ENCODE peak calls at places on chromosomes 7 and 10, in six cellular contexts. L is CD8-positive, alpha-beta memory T cell; G is endodermal cell; M is psoas muscle; B is MM.1S; Z is CD4-positive, alpha-beta memory T cell. K is an unnamed sample.

GRCh38 chr7:3033136-3033535 is 10.5 kb downstream of the CARD11 start:
- DNase-seq in L (no peak), M (no peak), B (no peak), G (no peak), Z (no peak), K (no peak)

GRCh38 chr10:88162852-88163251 is 299.4 kb downstream of the PTEN start:
- DNase-seq in L (no peak), B (no peak), M (no peak), G (no peak), Z (no peak), K (no peak)

GRCh38 chr7:133887459-133887858 is 239.7 kb upstream of the LRGUK start:
- DNase-seq in G (no peak), Z (no peak), B (no peak), M (no peak), L (no peak), K (no peak)

GRCh38 chr7:71625534-71625933 is 493.6 kb downstream of the GALNT17 start:
- DNase-seq in L (no peak), M (no peak), Z (no peak), B (no peak), G (no peak), K (no peak)

GRCh38 chr10:69988094-69988493 is 64.6 kb upstream of the MACROH2A2 start:
- DNase-seq in G (no peak), L (no peak), Z (no peak), B (no peak), M (no peak), K (no peak)

GRCh38 chr10:77159538-77160110 is 478.0 kb downstream of the KCNMA1 start:
- DNase-seq in L (no peak), G (no peak), Z (no peak), M (no peak), B (no peak), K (no peak)

GRCh38 chr10:14032406-14032998 is 298.2 kb downstream of the FRMD4A start:
- DNase-seq in L (peak), G (peak), Z (no peak), M (no peak), B (no peak), K (peak)

GRCh38 chr10:15813415-15813814 is 46.9 kb downstream of the MINDY3 start:
- DNase-seq in B (no peak), Z (no peak), M (no peak), G (no peak), L (no peak), K (no peak)

GRCh38 chr7:145398758-145399157 is 562.9 kb upstream of the TPK1 start:
- DNase-seq in B (no peak), Z (no peak), G (no peak), L (no peak), M (no peak), K (no peak)

GRCh38 chr7:130352335-130353074 is 7.9 kb downstream of the CPA5 start:
- DNase-seq in L (no peak), G (no peak), Z (no peak), M (no peak), B (no peak), K (no peak)

GRCh38 chr10:5071411-5072198 is 22.6 kb upstream of the AKR1C3 start:
- DNase-seq in B (no peak), Z (no peak), M (peak), G (peak), L (no peak), K (no peak)

GRCh38 chr10:3516626-3517255 is 268.3 kb downstream of the KLF6 start:
- DNase-seq in G (no peak), Z (no peak), M (no peak), B (no peak), L (no peak), K (no peak)

GRCh38 chr10:34721201-34721840 is 93.8 kb downstream of the PARD3 start:
- DNase-seq in L (no peak), G (no peak), B (peak), Z (no peak), M (no peak), K (no peak)

GRCh38 chr10:29794776-29795635 is 160.2 kb upstream of the SVIL start:
- DNase-seq in B (no peak), Z (no peak), L (no peak), G (no peak), M (no peak), K (no peak)

GRCh38 chr7:80916770-80917681 is 1.8 kb downstream of the SEMA3C start:
- DNase-seq in Z (no peak), M (no peak), G (no peak), B (no peak), L (no peak), K (no peak)

GRCh38 chr10:5619366-5620211 is 46.8 kb downstream of the ASB13 start:
- DNase-seq in M (no peak), Z (no peak), B (no peak), L (no peak), G (no peak), K (no peak)

GRCh38 chr7:127850195-127850594 is 181.0 kb downstream of the LRRC4 start:
- DNase-seq in Z (no peak), G (no peak), B (no peak), M (no peak), L (no peak), K (no peak)

GRCh38 chr10:130711072-130711471 is 574.9 kb downstream of the GLRX3 start:
- DNase-seq in M (no peak), G (no peak), Z (no peak), B (peak), L (no peak), K (no peak)

GRCh38 chr7:116512524-116513188 is 12.2 kb upstream of the CAV1 start:
- DNase-seq in G (no peak), B (no peak), M (no peak), L (no peak), Z (no peak), K (no peak)

GRCh38 chr7:30710669-30711068 is 28.4 kb upstream of the CRHR2 start:
- DNase-seq in G (no peak), L (no peak), B (no peak), Z (no peak), M (peak), K (no peak)

GRCh38 chr10:130403153-130403890 is 267.1 kb downstream of the GLRX3 start:
- DNase-seq in M (no peak), G (peak), L (no peak), Z (no peak), B (no peak), K (no peak)

GRCh38 chr7:121558288-121558687 is 162.2 kb upstream of the FAM3C start:
- DNase-seq in Z (no peak), L (no peak), G (no peak), B (no peak), M (no peak), K (no peak)

GRCh38 chr7:68706291-68706690 is 892.0 kb upstream of the AUTS2 start:
- DNase-seq in M (no peak), G (no peak), B (peak), L (no peak), Z (no peak), K (no peak)

GRCh38 chr10:25101466-25101865 is 73.3 kb upstream of the GPR158 start:
- DNase-seq in G (no peak), L (no peak), B (no peak), M (no peak), Z (no peak), K (no peak)

GRCh38 chr10:27240891-27241639 is 468 bp upstream of the ACBD5 start:
- DNase-seq in Z (peak), M (no peak), B (peak), G (peak), L (peak), K (peak)

GRCh38 chr10:60957667-60958221 is 13.8 kb upstream of the RHOBTB1 start:
- DNase-seq in Z (no peak), M (no peak), B (no peak), G (no peak), L (no peak), K (no peak)

GRCh38 chr7:877312-878232 is 1.2 kb downstream of the GET4 start:
- DNase-seq in G (peak), L (no peak), Z (no peak), B (no peak), M (no peak), K (peak)

GRCh38 chr7:139481364-139481763 is 2.1 kb downstream of the KLRG2 start:
- DNase-seq in M (no peak), Z (no peak), B (no peak), L (no peak), G (peak), K (no peak)

GRCh38 chr10:29377333-29377961 is 88.6 kb downstream of the LYZL1 start:
- DNase-seq in L (peak), G (peak), Z (no peak), M (no peak), B (no peak), K (peak)

GRCh38 chr7:104137971-104138370 is 69.8 kb downstream of the ORC5 start:
- DNase-seq in G (peak), B (no peak), Z (no peak), M (no peak), L (no peak), K (no peak)
- H3K27ac ChIP-seq in G (no peak), B (no peak), Z (no peak), M (no peak), L (no peak), K (no peak)

GRCh38 chr7:91128574-91129348 is 135.5 kb upstream of the FZD1 start:
- DNase-seq in Z (no peak), M (no peak), B (no peak), G (peak), L (no peak), K (no peak)

GRCh38 chr7:91126762-91127161 is 137.5 kb upstream of the FZD1 start:
- DNase-seq in G (peak), L (no peak), Z (no peak), B (no peak), M (no peak), K (no peak)

DNA sequence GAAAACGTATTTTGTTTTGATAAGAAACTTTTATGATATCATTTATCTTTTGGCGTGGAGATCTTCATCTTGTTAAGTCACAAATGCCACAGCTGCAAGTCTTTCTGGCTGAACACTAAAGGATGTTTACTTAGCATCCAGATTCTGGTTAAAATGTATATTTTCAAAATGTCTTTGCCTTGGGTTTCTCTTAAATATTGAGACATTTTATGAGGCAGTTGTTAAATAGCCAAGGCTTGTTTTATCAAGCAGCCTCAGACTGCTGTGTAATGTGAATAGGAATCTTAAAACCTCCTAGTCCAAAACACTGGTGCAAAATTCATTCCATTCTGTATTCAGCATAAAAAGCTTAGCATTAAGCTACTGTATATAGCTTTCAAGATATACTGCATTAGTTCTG is 136.3 kb upstream of the FZD1 start:
- DNase-seq in G (no peak), M (no peak), B (no peak), Z (no peak), L (no peak), K (no peak)
- H3K27ac ChIP-seq in G (no peak), M (no peak), B (no peak), Z (no peak), L (no peak), K (no peak)

DNA sequence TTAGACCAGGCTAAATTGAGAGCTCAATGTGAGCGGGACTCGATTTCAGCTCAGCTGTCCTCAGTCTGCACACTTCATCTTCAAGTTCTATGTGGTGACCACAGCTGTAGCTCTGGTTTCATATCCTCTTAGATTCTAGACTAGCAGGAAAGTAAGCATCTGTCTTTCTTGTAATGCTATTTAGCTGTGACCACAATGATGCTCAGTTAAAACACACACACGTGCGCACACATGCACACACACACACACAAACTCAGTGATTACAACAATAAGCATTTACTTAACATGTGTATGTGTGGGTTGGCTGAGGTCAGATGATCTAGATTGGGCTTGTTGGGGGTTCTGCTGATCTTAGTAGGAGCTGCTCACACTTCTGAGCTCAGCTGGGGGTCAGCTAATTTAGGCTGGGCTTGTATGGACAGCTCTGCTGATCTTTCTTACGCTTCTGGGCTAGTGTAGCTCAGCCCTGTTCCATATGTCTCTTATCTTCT is 82.5 kb downstream of the ZNF365 start:
- DNase-seq in G (no peak), Z (no peak), L (no peak), M (no peak), B (peak), K (peak)
- H3K27ac ChIP-seq in G (no peak), Z (no peak), L (no peak), M (no peak), B (peak), K (peak)

DNA sequence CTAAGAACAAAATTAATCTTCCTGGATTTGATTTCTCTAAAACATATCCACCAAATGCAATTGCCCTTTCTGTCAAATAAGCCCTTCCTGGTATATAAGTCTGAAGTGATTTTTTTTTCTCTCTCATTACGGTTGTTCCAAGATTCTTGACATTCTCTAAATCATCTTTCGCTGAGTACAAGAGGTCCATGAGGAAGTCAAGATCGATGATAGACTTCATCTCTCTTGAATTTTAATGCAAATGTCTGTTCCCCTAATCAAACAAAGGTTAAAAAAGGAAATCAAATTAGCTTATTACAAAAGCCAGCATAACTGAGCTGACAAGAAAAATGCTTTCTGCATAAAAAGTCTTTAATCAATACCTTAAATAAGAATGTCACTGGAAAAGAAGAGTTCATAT is 77.4 kb upstream of the ITGB1 start:
- DNase-seq in L (no peak), Z (no peak), B (no peak), M (no peak), G (no peak), K (no peak)
- H3K27ac ChIP-seq in L (no peak), Z (no peak), B (no peak), M (no peak), G (no peak), K (no peak)

GRCh38 chr10:22761569-22762220 is 47.3 kb upstream of the PIP4K2A start:
- DNase-seq in G (no peak), M (no peak), B (no peak), L (no peak), Z (no peak), K (no peak)
- H3K27ac ChIP-seq in G (no peak), M (no peak), B (no peak), L (no peak), Z (no peak), K (no peak)

GRCh38 chr10:96400465-96400864 is 41.7 kb upstream of the OPALIN start:
- DNase-seq in M (no peak), G (no peak), B (no peak), L (no peak), Z (no peak), K (no peak)
- H3K27ac ChIP-seq in M (no peak), G (no peak), B (no peak), L (no peak), Z (no peak), K (no peak)

K was measured in OCI-LY7.